ENCODE peak calls at places on chromosome 12, in five cellular contexts. O is A549, Z is uterus, P is IMR-90, Y is transverse colon. K is an unnamed sample.

GRCh38 chr12:100539209-100539608 is 34.3 kb upstream of the GAS2L3 start:
- DNase-seq in O (no peak), Z (no peak), P (peak), Y (no peak), K (no peak)

GRCh38 chr12:63869656-63870055 is 25.2 kb downstream of the SRGAP1 start:
- DNase-seq in O (no peak), Z (no peak), P (peak), Y (no peak), K (no peak)

GRCh38 chr12:79939728-79940306 is 4.9 kb upstream of the PPP1R12A start:
- DNase-seq in O (no peak), Z (no peak), P (no peak), Y (no peak), K (no peak)

GRCh38 chr12:120820885-120821510 is 83.2 kb downstream of the SPPL3 start:
- DNase-seq in O (no peak), Z (no peak), P (no peak), Y (no peak), K (no peak)

GRCh38 chr12:48788852-48789775 is at the start of gene ADCY6:
- DNase-seq in O (peak), Z (peak), P (peak), Y (peak), K (peak)

GRCh38 chr12:108571604-108572165 is 9.3 kb downstream of the ISCU start:
- DNase-seq in O (no peak), Z (no peak), P (no peak), Y (no peak), K (no peak)

GRCh38 chr12:80291108-80291754 is 152.8 kb upstream of the PTPRQ start:
- DNase-seq in O (no peak), Z (no peak), P (peak), Y (no peak), K (no peak)

GRCh38 chr12:96401061-96401871 is 1.0 kb upstream of the CDK17 start:
- DNase-seq in O (peak), Z (no peak), P (peak), Y (peak), K (no peak)

GRCh38 chr12:88188180-88188579 is 46.1 kb downstream of the TMTC3 start:
- DNase-seq in O (no peak), Z (no peak), P (peak), Y (no peak), K (no peak)

GRCh38 chr12:124464062-124464461 is 103.3 kb downstream of the NCOR2 start:
- DNase-seq in O (no peak), Z (no peak), P (peak), Y (no peak), K (no peak)

GRCh38 chr12:49636979-49637378 is 13.6 kb downstream of the PRPF40B start:
- DNase-seq in O (peak), Z (peak), P (peak), Y (peak), K (peak)

GRCh38 chr12:49728446-49728845 is 12.9 kb upstream of the TMBIM6 start:
- DNase-seq in O (no peak), Z (no peak), P (no peak), Y (no peak), K (no peak)

GRCh38 chr12:107631715-107632114 is 53.9 kb upstream of the PWP1 start:
- DNase-seq in O (no peak), Z (no peak), P (no peak), Y (no peak), K (no peak)

GRCh38 chr12:18750087-18750486 is 12.2 kb downstream of the CAPZA3 start:
- DNase-seq in O (no peak), Z (no peak), P (peak), Y (no peak), K (no peak)

GRCh38 chr12:9133243-9133938 is 17.7 kb upstream of the A2M start:
- DNase-seq in O (no peak), Z (no peak), P (no peak), Y (no peak), K (no peak)

GRCh38 chr12:48787791-48788521 is 933 bp downstream of the ADCY6 start:
- DNase-seq in O (no peak), Z (no peak), P (no peak), Y (no peak), K (no peak)

GRCh38 chr12:104132351-104132956 is 5.6 kb downstream of the NFYB start:
- DNase-seq in O (no peak), Z (no peak), P (no peak), Y (no peak), K (no peak)

GRCh38 chr12:90585640-90586304 is 369.2 kb downstream of the CCER1 start:
- DNase-seq in O (no peak), Z (no peak), P (no peak), Y (no peak), K (no peak)

GRCh38 chr12:14993537-14994266 is 20.9 kb downstream of the PDE6H start:
- DNase-seq in O (no peak), Z (no peak), P (peak), Y (no peak), K (no peak)

GRCh38 chr12:4169959-4170358 is 103.6 kb upstream of the CCND2 start:
- DNase-seq in O (no peak), Z (no peak), P (no peak), Y (no peak), K (no peak)

GRCh38 chr12:109192358-109192757 is 76.0 kb downstream of the ACACB start:
- DNase-seq in O (peak), Z (no peak), P (peak), Y (no peak), K (no peak)

GRCh38 chr12:553216-554000 is 93.7 kb downstream of the B4GALNT3 start:
- DNase-seq in O (no peak), Z (no peak), P (no peak), Y (no peak), K (no peak)

GRCh38 chr12:54988402-54989054 is 4.0 kb upstream of the TESPA1 start:
- DNase-seq in O (no peak), Z (peak), P (peak), Y (peak), K (peak)

GRCh38 chr12:105369014-105369413 is 38.5 kb downstream of the C12orf75 start:
- DNase-seq in O (no peak), Z (no peak), P (peak), Y (no peak), K (no peak)

GRCh38 chr12:113339540-113339939 is 4.6 kb upstream of the SLC8B1 start:
- DNase-seq in O (no peak), Z (no peak), P (no peak), Y (no peak), K (no peak)

GRCh38 chr12:128091101-128091795 is 175.7 kb upstream of the TMEM132C start:
- DNase-seq in O (no peak), Z (no peak), P (no peak), Y (no peak), K (no peak)

GRCh38 chr12:105454688-105455087 is 124.2 kb downstream of the C12orf75 start:
- DNase-seq in O (no peak), Z (no peak), P (no peak), Y (no peak), K (no peak)

GRCh38 chr12:28996688-28997087 is 152.4 kb upstream of the FAR2 start:
- DNase-seq in O (no peak), Z (no peak), P (no peak), Y (no peak), K (no peak)

GRCh38 chr12:104599272-104599984 is 142.7 kb downstream of the CHST11 start:
- DNase-seq in O (no peak), Z (peak), P (no peak), Y (no peak), K (no peak)

GRCh38 chr12:92077530-92077929 is 68.1 kb downstream of the BTG1 start:
- DNase-seq in O (no peak), Z (no peak), P (no peak), Y (no peak), K (no peak)

GRCh38 chr12:15151141-15152091 is 69.8 kb downstream of the RERG start:
- DNase-seq in O (no peak), Z (no peak), P (no peak), Y (no peak), K (no peak)

GRCh38 chr12:13986031-13986430 is 4.6 kb upstream of the GRIN2B start:
- DNase-seq in O (no peak), Z (no peak), P (no peak), Y (no peak), K (no peak)

GRCh38 chr12:26939192-26939832 is 1.0 kb downstream of the FGFR1OP2 start:
- DNase-seq in O (no peak), Z (no peak), P (peak), Y (no peak), K (no peak)

GRCh38 chr12:88325828-88326214 is 183.7 kb downstream of the TMTC3 start:
- DNase-seq in O (no peak), Z (no peak), P (peak), Y (no peak), K (no peak)

GRCh38 chr12:88237954-88238353 is 95.8 kb downstream of the TMTC3 start:
- DNase-seq in O (no peak), Z (no peak), P (peak), Y (no peak), K (no peak)

GRCh38 chr12:65826513-65827171 is 2.4 kb downstream of the HMGA2 start:
- DNase-seq in O (peak), Z (no peak), P (peak), Y (no peak), K (no peak)

GRCh38 chr12:109389146-109389545 is 41.4 kb downstream of the MYO1H start:
- DNase-seq in O (peak), Z (no peak), P (no peak), Y (no peak), K (no peak)

GRCh38 chr12:51217968-51218606 is at the start of gene POU6F1:
- DNase-seq in O (peak), Z (peak), P (peak), Y (peak), K (peak)

GRCh38 chr12:48021485-48022179 is 17.4 kb upstream of the COL2A1 start:
- DNase-seq in O (no peak), Z (no peak), P (no peak), Y (peak), K (no peak)

DNA sequence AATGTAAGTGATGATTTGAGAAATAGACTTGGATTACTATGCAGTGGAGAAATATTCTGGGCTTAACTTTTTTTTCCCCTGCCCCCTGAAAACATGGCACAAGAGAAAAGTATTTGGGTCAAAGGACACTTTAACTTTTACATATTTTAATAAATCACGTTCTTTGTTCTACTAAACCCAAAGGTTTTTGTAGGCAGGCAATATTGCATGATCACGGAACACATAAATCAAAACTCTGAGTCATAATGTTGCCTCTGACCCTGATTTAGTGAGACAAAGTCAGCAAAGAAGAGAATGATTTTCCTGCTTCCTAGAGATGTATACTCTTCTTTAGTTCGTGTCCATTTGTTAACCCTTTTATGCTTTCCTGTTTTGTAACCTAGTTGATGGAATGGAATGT is 38.0 kb downstream of the ABCD2 start:
- DNase-seq in O (no peak), Z (no peak), P (no peak), Y (no peak), K (no peak)
- TF ChIP-seq POLR2A in O (no peak), Z (no peak), P (no peak), Y (no peak), K (no peak)

GRCh38 chr12:57745485-57745881 is 644 bp downstream of the TSPAN31 start:
- DNase-seq in O (no peak), Z (no peak), P (peak), Y (no peak), K (no peak)
- TF ChIP-seq POLR2A in O (peak), Z (no peak), P (no peak), Y (no peak), K (no peak)

DNA sequence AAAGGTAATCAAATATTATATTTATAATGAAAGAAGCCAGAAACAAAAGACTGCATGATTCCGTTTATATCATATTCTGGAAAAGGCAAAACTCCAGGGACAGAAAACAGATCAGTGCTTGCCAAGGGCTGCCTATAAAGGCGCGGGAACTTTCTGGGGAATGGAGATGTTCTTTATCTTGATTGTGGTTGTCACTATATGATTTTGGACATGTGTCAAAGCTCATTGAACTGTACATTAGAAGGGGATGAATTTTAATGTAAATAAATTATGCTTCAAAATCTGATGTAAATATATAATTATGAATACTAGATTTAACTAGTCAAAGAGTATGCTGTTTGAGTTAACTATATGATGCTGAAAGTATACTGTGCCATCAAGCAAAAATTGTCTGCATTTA is 115.4 kb upstream of the KRAS start:
- DNase-seq in O (no peak), Z (no peak), P (no peak), Y (no peak), K (no peak)
- TF ChIP-seq POLR2A in O (no peak), Z (no peak), P (no peak), Y (no peak), K (no peak)

GRCh38 chr12:53287741-53288216 is 7.6 kb upstream of the PFDN5 start:
- DNase-seq in O (peak), Z (peak), P (peak), Y (peak), K (peak)
- TF ChIP-seq POLR2A in O (no peak), Z (no peak), P (no peak), Y (no peak), K (no peak)

GRCh38 chr12:67647547-67648305 is 819 bp upstream of the DYRK2 start:
- DNase-seq in O (peak), Z (peak), P (peak), Y (peak), K (peak)
- TF ChIP-seq POLR2A in O (no peak), Z (peak), P (peak), Y (peak), K (no peak)

GRCh38 chr12:118356809-118357326 is 15.8 kb downstream of the TAOK3 start:
- DNase-seq in O (peak), Z (no peak), P (peak), Y (no peak), K (no peak)

GRCh38 chr12:118358008-118358359 is 14.7 kb downstream of the TAOK3 start:
- DNase-seq in O (no peak), Z (no peak), P (no peak), Y (no peak), K (no peak)

GRCh38 chr12:118359541-118359915 is 13.2 kb downstream of the TAOK3 start:
- DNase-seq in O (no peak), Z (no peak), P (no peak), Y (peak), K (no peak)

GRCh38 chr12:118357327-118358007 is 15.2 kb downstream of the TAOK3 start:
- DNase-seq in O (peak), Z (peak), P (peak), Y (peak), K (no peak)

DNA sequence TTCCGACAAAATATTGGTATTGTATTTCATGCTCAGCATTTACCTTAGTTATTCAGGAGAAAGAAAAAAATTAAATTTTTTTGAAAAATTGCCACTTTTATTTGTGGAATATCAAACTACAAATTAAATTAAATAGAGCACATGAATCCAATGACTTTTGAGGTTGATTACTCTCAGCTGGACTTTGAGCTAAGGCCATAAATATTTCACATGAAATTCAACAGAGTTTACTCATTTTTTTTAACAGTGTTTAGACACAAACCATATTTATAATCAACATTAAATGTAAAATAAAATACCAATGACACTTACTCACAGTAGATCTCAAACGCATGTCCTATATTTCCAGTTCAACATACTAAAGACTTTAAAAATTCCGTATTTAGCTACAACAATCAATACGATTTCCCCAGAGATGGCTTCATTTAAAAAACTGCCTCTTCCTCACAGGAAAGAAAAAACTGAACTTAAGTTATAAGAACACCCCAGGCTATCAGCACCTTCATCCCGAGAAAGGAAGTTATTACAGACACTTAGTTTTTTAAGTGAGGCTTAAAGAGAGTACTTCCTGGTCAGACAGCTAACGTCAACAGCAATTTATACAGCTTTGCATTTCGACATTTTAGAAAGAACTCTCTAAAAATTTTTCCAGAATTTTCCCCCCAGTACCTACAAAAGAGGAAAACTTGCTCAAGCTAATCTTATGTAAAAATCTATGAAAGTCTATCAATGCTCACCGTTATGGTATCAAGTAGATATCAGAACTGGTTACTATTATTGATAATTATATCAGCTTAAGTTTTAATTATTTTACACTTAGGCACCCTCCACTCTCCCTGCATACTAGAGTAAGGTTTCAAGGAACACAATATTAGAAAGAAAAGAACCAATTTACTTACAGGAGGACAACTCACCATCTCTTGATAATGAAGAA is 13.8 kb downstream of the TAOK3 start:
- DNase-seq in O (no peak), Z (no peak), P (no peak), Y (no peak), K (no peak)
- TF ChIP-seq POLR2A in O (no peak), Z (no peak), P (no peak), Y (no peak), K (no peak)

DNA sequence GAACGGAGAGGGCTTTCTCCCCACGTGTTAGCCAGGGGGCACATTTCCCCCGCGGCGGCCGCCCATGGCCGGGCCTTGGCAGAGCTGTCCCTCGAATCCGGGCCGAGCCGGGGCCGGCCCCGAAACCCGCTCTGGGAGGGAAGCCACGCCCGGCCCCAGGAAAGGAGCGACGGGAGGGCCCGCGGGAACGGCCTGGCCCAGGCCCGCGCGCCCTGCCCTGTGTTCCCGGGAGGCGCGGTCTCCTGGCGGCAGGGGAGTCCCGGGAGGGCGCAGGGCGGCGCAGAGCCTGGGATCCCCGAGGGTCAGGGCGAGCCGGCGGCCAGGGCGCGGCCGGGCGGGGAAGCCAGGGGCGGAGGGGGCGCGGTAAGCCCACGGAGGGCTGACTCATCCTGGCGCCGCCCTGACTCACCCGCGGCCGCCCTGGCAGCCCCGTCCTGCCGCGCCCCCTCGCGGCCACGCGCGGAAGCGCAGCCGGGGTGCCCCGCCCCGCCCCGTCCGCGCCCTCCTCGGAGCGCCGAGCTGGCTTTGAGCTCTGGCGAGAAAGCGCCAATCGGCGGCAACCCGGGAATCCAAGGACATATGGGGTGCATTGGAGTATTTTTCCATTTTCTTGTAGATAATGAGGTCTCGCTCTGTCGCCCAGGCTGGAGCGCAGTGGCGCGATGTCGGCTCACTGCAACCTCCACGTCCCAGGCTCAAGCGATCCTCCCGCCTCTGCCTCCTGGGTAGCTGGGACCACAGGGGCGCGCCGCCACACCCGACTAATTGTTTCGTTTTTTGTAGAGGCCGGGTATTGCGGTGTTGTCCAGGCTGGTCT is 31.8 kb upstream of the PLEKHG6 start:
- DNase-seq in O (peak), Z (peak), P (peak), Y (peak), K (peak)
- TF ChIP-seq POLR2A in O (peak), Z (peak), P (peak), Y (peak), K (peak)

GRCh38 chr12:130876297-130876696 is 4.4 kb downstream of the RAN start:
- DNase-seq in O (no peak), Z (no peak), P (no peak), Y (no peak), K (no peak)
- TF ChIP-seq POLR2A in O (no peak), Z (no peak), P (no peak), Y (no peak), K (no peak)